ENCODE peak calls at places on chromosomes 12 and 14, in nine cellular contexts. A is HCT116, H is PC-9, S is suprapubic skin, I is right cardiac atrium, Z is lung, X is body of pancreas, L is aorta, C is gastrocnemius medialis. O is an unnamed sample.

GRCh38 chr12:115351513-115352077 is 667.6 kb upstream of the TBX3 start:
- DNase-seq in C (no peak), X (no peak), A (no peak), L (no peak), Z (no peak), I (no peak), S (no peak), H (no peak), O (no peak)

GRCh38 chr14:32300146-32300545 is 29.0 kb upstream of the AKAP6 start:
- DNase-seq in H (no peak), Z (no peak), L (no peak), C (no peak), I (no peak), S (no peak), X (no peak), A (no peak), O (no peak)

GRCh38 chr12:125284087-125284486 is 218.9 kb downstream of the AACS start:
- DNase-seq in S (no peak), I (no peak), A (no peak), C (no peak), H (no peak), X (no peak), Z (no peak), L (no peak), O (no peak)

GRCh38 chr12:66290716-66291200 is 11.5 kb upstream of the HELB start:
- DNase-seq in X (no peak), H (no peak), L (no peak), I (no peak), A (no peak), S (no peak), Z (no peak), C (no peak), O (no peak)

GRCh38 chr14:23523229-23524016 is 28.1 kb downstream of the ZFHX2 start:
- DNase-seq in X (no peak), H (no peak), Z (no peak), A (no peak), L (no peak), I (no peak), C (no peak), S (no peak), O (no peak)

GRCh38 chr12:83313322-83313721 is 626.6 kb downstream of the TMTC2 start:
- DNase-seq in C (no peak), H (no peak), S (no peak), L (no peak), A (no peak), Z (no peak), I (no peak), X (no peak), O (no peak)

GRCh38 chr14:22872833-22873520 is 1.4 kb downstream of the LRP10 start:
- DNase-seq in H (no peak), Z (no peak), X (no peak), I (no peak), L (peak; percentile 55), C (no peak), S (no peak), A (no peak), O (no peak)

GRCh38 chr14:59046746-59047145 is 141.7 kb upstream of the DAAM1 start:
- DNase-seq in X (no peak), Z (no peak), I (no peak), C (no peak), A (no peak), H (no peak), L (no peak), S (no peak), O (no peak)

GRCh38 chr14:55438066-55438683 is 2.2 kb downstream of the TBPL2 start:
- DNase-seq in C (no peak), H (no peak), Z (no peak), I (no peak), A (peak; percentile 57), X (peak; percentile 31), L (no peak), S (no peak), O (no peak)

GRCh38 chr14:99189201-99189801 is 82.7 kb downstream of the BCL11B start:
- DNase-seq in S (no peak), Z (no peak), L (no peak), X (no peak), H (no peak), I (no peak), A (no peak), C (no peak), O (no peak)

GRCh38 chr14:78010688-78011087 is 159.5 kb upstream of the NRXN3 start:
- DNase-seq in C (no peak), Z (peak; percentile 18), H (no peak), I (no peak), L (no peak), S (no peak), A (no peak), X (no peak), O (no peak)

GRCh38 chr12:96807741-96808140 is 99.3 kb upstream of the NEDD1 start:
- DNase-seq in X (no peak), H (no peak), I (no peak), L (no peak), C (no peak), A (no peak), Z (no peak), S (no peak), O (no peak)

GRCh38 chr12:125187780-125188741 is 122.8 kb downstream of the AACS start:
- DNase-seq in S (no peak), C (no peak), Z (no peak), I (no peak), X (no peak), H (no peak), A (no peak), L (no peak), O (no peak)

GRCh38 chr14:72479471-72479931 is 414.4 kb downstream of the DPF3 start:
- DNase-seq in A (no peak), H (no peak), I (no peak), S (no peak), Z (no peak), X (no peak), L (no peak), C (no peak), O (no peak)

GRCh38 chr14:38951451-38951850 is 151.6 kb downstream of the SEC23A start:
- DNase-seq in C (no peak), H (no peak), I (no peak), L (no peak), X (no peak), Z (no peak), A (no peak), S (no peak), O (no peak)

DNA sequence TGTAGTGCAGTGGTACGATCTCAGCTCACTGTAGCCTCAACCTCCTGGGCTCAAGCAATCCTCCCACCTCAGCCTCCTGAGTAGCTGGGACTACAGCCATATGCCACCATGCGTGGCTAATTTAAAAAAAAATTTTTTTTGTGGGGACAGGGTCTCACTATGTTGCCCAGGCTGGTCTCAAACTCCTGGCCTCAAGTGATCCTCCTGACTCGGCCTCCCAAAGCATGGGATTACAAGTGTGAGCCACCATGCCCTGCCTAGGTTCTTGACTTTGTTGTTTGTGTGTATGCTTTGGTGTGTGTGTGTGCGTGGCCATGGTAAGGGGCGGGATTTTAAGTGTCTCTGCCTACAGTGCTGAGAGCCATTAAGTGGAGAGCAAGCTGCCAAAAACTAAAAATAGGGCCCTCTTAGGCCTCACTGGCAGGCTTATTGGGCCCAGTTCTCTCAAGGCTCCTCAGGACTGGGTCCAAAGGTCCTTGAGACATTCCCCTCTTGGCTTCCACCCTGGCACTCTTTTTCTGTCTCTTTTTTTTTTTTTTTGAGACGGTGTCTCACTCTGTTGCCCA is 5.1 kb downstream of the COX14 start:
- DNase-seq in C (no peak), I (no peak), S (no peak), A (no peak), X (no peak), H (no peak), L (no peak), Z (peak; percentile 81), O (peak; percentile 49)
- H3K4me1 ChIP-seq in C (peaks cover 49% of the 10 kb centered on the region), I (no peaks in the 10 kb centered on the region), S (peaks cover 30% of the 10 kb centered on the region), A (peaks cover 5% of the 10 kb centered on the region), X (peaks cover 27% of the 10 kb centered on the region), H (peaks cover 11% of the 10 kb centered on the region), L (peaks cover 2% of the 10 kb centered on the region), Z (no peaks in the 10 kb centered on the region), O (peaks cover 24% of the 10 kb centered on the region)

DNA sequence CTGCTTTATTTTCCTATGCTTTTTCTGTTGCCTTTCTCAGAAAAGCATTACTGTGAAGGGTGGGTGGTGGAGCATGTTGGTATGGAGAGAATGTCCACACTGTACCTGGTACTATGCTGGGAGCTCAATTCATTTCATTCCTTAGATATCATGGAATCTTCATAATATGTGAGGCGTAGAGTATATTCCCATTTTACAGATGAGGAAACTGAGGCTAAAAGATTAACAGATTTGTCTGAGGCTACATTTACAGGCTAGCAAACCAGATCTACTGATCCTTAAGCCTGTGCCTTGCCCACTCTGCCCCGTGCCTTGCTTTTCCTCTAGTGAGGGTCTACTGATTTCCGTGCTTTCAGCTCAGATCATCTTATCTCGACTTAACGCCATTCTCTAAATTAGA is 5.4 kb downstream of the GLRX5 start:
- DNase-seq in I (no peak), X (no peak), L (no peak), Z (no peak), A (no peak), S (no peak), H (no peak), C (no peak), O (no peak)
- H3K4me1 ChIP-seq in I (peaks cover 7% of the 10 kb centered on the region), X (peaks cover 53% of the 10 kb centered on the region), L (no peaks in the 10 kb centered on the region), Z (peaks cover 23% of the 10 kb centered on the region), A (peaks cover 8% of the 10 kb centered on the region), S (peaks cover 33% of the 10 kb centered on the region), H (peaks cover 13% of the 10 kb centered on the region), C (peaks cover 72% of the 10 kb centered on the region), O (no peaks in the 10 kb centered on the region)

GRCh38 chr12:47832263-47832933 is 12.7 kb upstream of the HDAC7 start:
- DNase-seq in C (no peak), H (no peak), A (no peak), S (no peak), L (peak; percentile 62), X (no peak), I (no peak), Z (no peak), O (no peak)

GRCh38 chr12:47828967-47829482 is 9.3 kb upstream of the HDAC7 start:
- DNase-seq in L (peak; percentile 92), Z (peak; percentile 86), X (peak; percentile 54), H (peak; percentile 92), C (peak; percentile 56), A (peak; percentile 41), S (peak; percentile 91), I (peak; percentile 87), O (peak; percentile 96)

GRCh38 chr12:47833591-47834012 is 13.9 kb upstream of the HDAC7 start:
- DNase-seq in A (no peak), C (no peak), S (no peak), H (no peak), X (no peak), I (no peak), Z (no peak), L (no peak), O (no peak)

GRCh38 chr12:47828008-47828966 is 8.6 kb upstream of the HDAC7 start:
- DNase-seq in A (no peak), Z (no peak), X (no peak), C (no peak), S (no peak), H (no peak), I (peak; percentile 46), L (no peak), O (no peak)

GRCh38 chr12:47829584-47829983 is 9.9 kb upstream of the HDAC7 start:
- DNase-seq in L (no peak), X (no peak), I (no peak), A (no peak), S (no peak), Z (no peak), H (no peak), C (no peak), O (no peak)
- H3K4me1 ChIP-seq in L (no peaks in the 10 kb centered on the region), X (peaks cover 24% of the 10 kb centered on the region), I (peaks cover 23% of the 10 kb centered on the region), A (peaks cover 29% of the 10 kb centered on the region), S (peaks cover 69% of the 10 kb centered on the region), Z (peaks cover 26% of the 10 kb centered on the region), H (peaks cover 63% of the 10 kb centered on the region), C (peaks cover 17% of the 10 kb centered on the region), O (no peaks in the 10 kb centered on the region)

GRCh38 chr14:69808919-69809808 is 12.1 kb upstream of the SLC10A1 start:
- DNase-seq in X (no peak), C (no peak), S (no peak), L (no peak), H (no peak), Z (no peak), A (no peak), I (no peak), O (no peak)
- H3K4me1 ChIP-seq in X (no peaks in the 10 kb centered on the region), C (no peaks in the 10 kb centered on the region), S (no peaks in the 10 kb centered on the region), L (no peaks in the 10 kb centered on the region), H (no peaks in the 10 kb centered on the region), Z (no peaks in the 10 kb centered on the region), A (no peaks in the 10 kb centered on the region), I (no peaks in the 10 kb centered on the region), O (no peaks in the 10 kb centered on the region)